ENCODE peak calls at places on chromosome 12, in eight cellular contexts. One of them, this sample, is unnamed.

GRCh38 chr12:77572371-77572770 is 258.3 kb upstream of the NAV3 start:
- DNase-seq in Panc1: no peak
- DNase-seq in Calu3: no peak
- DNase-seq in retinal pigment epithelial cell: no peak
- DNase-seq in tibial artery: no peak
- DNase-seq in pancreas: no peak
- DNase-seq in fibroblast of mammary gland: peak; percentile 49
- DNase-seq in H1: no peak
- DNase-seq in this sample: peak; percentile 30

GRCh38 chr12:107586256-107586970 is 99.2 kb upstream of the PWP1 start:
- DNase-seq in Panc1: no peak
- DNase-seq in Calu3: no peak
- DNase-seq in retinal pigment epithelial cell: no peak
- DNase-seq in tibial artery: no peak
- DNase-seq in pancreas: no peak
- DNase-seq in fibroblast of mammary gland: no peak
- DNase-seq in H1: no peak
- DNase-seq in this sample: no peak

GRCh38 chr12:12007001-12007712 is 63.6 kb upstream of the BCL2L14 start:
- DNase-seq in Panc1: no peak
- DNase-seq in Calu3: no peak
- DNase-seq in retinal pigment epithelial cell: no peak
- DNase-seq in tibial artery: no peak
- DNase-seq in pancreas: no peak
- DNase-seq in fibroblast of mammary gland: peak; percentile 73
- DNase-seq in H1: no peak
- DNase-seq in this sample: no peak

GRCh38 chr12:3303410-3304136 is 187.4 kb upstream of the PRMT8 start:
- DNase-seq in Panc1: no peak
- DNase-seq in Calu3: no peak
- DNase-seq in retinal pigment epithelial cell: no peak
- DNase-seq in tibial artery: no peak
- DNase-seq in pancreas: no peak
- DNase-seq in fibroblast of mammary gland: no peak
- DNase-seq in H1: peak; percentile 66
- DNase-seq in this sample: no peak

GRCh38 chr12:121560392-121561021 is 20.3 kb downstream of the KDM2B start:
- DNase-seq in Panc1: no peak
- DNase-seq in Calu3: no peak
- DNase-seq in retinal pigment epithelial cell: no peak
- DNase-seq in tibial artery: no peak
- DNase-seq in pancreas: no peak
- DNase-seq in fibroblast of mammary gland: no peak
- DNase-seq in H1: no peak
- DNase-seq in this sample: no peak

GRCh38 chr12:78636253-78636855 is 228.2 kb upstream of the SYT1 start:
- DNase-seq in Panc1: no peak
- DNase-seq in Calu3: no peak
- DNase-seq in retinal pigment epithelial cell: no peak
- DNase-seq in tibial artery: no peak
- DNase-seq in pancreas: no peak
- DNase-seq in fibroblast of mammary gland: peak; percentile 12
- DNase-seq in H1: no peak
- DNase-seq in this sample: peak; percentile 52

GRCh38 chr12:15045451-15045850 is 72.6 kb downstream of the PDE6H start:
- DNase-seq in Panc1: no peak
- DNase-seq in Calu3: no peak
- DNase-seq in retinal pigment epithelial cell: no peak
- DNase-seq in tibial artery: no peak
- DNase-seq in pancreas: no peak
- DNase-seq in fibroblast of mammary gland: no peak
- DNase-seq in H1: no peak
- DNase-seq in this sample: no peak

GRCh38 chr12:10392394-10392930 is 2.6 kb upstream of the KLRK1 start:
- DNase-seq in Panc1: no peak
- DNase-seq in Calu3: peak; percentile 38
- DNase-seq in retinal pigment epithelial cell: peak; percentile 94
- DNase-seq in tibial artery: peak; percentile 71
- DNase-seq in pancreas: no peak
- DNase-seq in fibroblast of mammary gland: peak; percentile 94
- DNase-seq in H1: no peak
- DNase-seq in this sample: peak; percentile 98

GRCh38 chr12:64236549-64236948 is 14.5 kb upstream of the KICS2 start:
- DNase-seq in Panc1: no peak
- DNase-seq in Calu3: no peak
- DNase-seq in retinal pigment epithelial cell: no peak
- DNase-seq in tibial artery: no peak
- DNase-seq in pancreas: no peak
- DNase-seq in fibroblast of mammary gland: peak; percentile 39
- DNase-seq in H1: no peak
- DNase-seq in this sample: peak; percentile 45

GRCh38 chr12:3631272-3631637 is 121.7 kb downstream of the CRACR2A start:
- DNase-seq in Panc1: no peak
- DNase-seq in Calu3: no peak
- DNase-seq in retinal pigment epithelial cell: no peak
- DNase-seq in tibial artery: no peak
- DNase-seq in pancreas: no peak
- DNase-seq in fibroblast of mammary gland: no peak
- DNase-seq in H1: no peak
- DNase-seq in this sample: no peak

GRCh38 chr12:132131952-132132351 is 12.2 kb downstream of the DDX51 start:
- DNase-seq in Panc1: no peak
- DNase-seq in Calu3: no peak
- DNase-seq in retinal pigment epithelial cell: no peak
- DNase-seq in tibial artery: peak; percentile 24
- DNase-seq in pancreas: no peak
- DNase-seq in fibroblast of mammary gland: no peak
- DNase-seq in H1: no peak
- DNase-seq in this sample: no peak

GRCh38 chr12:131988054-131988796 is 38.5 kb downstream of the EP400 start:
- DNase-seq in Panc1: no peak
- DNase-seq in Calu3: no peak
- DNase-seq in retinal pigment epithelial cell: no peak
- DNase-seq in tibial artery: no peak
- DNase-seq in pancreas: no peak
- DNase-seq in fibroblast of mammary gland: no peak
- DNase-seq in H1: peak; percentile 43
- DNase-seq in this sample: no peak

GRCh38 chr12:6540181-6540877 is 6.0 kb downstream of the GAPDH start:
- DNase-seq in Panc1: no peak
- DNase-seq in Calu3: peak; percentile 78
- DNase-seq in retinal pigment epithelial cell: peak; percentile 35
- DNase-seq in tibial artery: peak; percentile 97
- DNase-seq in pancreas: no peak
- DNase-seq in fibroblast of mammary gland: peak; percentile 95
- DNase-seq in H1: peak; percentile 87
- DNase-seq in this sample: peak; percentile 97

GRCh38 chr12:121124402-121125109 is 8.1 kb upstream of the P2RX7 start:
- DNase-seq in Panc1: peak; percentile 67
- DNase-seq in Calu3: peak; percentile 80
- DNase-seq in retinal pigment epithelial cell: peak; percentile 87
- DNase-seq in tibial artery: no peak
- DNase-seq in pancreas: peak; percentile 11
- DNase-seq in fibroblast of mammary gland: peak; percentile 79
- DNase-seq in H1: no peak
- DNase-seq in this sample: peak; percentile 90

DNA sequence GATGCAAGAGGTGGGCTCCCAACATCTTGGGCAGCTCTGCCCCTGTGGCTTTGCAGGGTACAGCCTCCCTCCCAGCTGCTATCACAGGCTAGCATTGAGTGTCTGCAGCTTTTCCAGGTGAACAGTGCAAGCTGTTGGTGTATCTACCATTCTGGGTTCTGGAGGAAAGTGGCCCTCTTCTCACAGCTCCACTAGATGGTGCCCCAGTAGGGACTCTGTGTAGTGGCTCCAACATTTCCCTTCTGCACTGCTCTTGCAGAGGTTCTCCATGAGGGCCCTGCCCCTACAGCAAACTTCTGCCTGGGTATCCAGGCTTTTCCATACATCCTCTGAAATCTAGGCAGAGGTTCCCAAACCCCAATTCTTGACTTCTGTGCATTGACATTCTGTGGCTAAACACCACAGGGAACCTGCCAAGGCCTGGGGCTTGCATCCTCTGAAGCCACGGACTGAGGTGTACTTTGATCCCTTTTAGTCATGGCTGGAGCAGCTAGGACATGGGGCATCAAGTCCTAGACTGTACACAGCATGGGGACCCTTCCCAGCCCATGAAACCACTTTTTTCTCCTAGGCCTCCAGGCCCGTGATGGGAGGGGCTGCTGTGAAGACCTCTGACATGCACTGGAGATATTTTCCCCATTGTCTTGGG is 24.0 kb upstream of the SLC38A1 start:
- DNase-seq in Panc1: no peak
- DNase-seq in Calu3: no peak
- DNase-seq in retinal pigment epithelial cell: no peak
- DNase-seq in tibial artery: no peak
- DNase-seq in pancreas: no peak
- DNase-seq in fibroblast of mammary gland: peak; percentile 20
- DNase-seq in H1: no peak
- DNase-seq in this sample: peak; percentile 6
- TF ChIP-seq CTCF in Panc1: peak; percentile 35
- TF ChIP-seq CTCF in Calu3: no peak
- TF ChIP-seq CTCF in retinal pigment epithelial cell: no peak
- TF ChIP-seq CTCF in tibial artery: no peak
- TF ChIP-seq CTCF in pancreas: no peak
- TF ChIP-seq CTCF in fibroblast of mammary gland: peak; percentile 27
- TF ChIP-seq CTCF in H1: no peak
- TF ChIP-seq CTCF in this sample: no peak

GRCh38 chr12:59780605-59781135 is 184.8 kb downstream of the SLC16A7 start:
- DNase-seq in Panc1: no peak
- DNase-seq in Calu3: peak; percentile 26
- DNase-seq in retinal pigment epithelial cell: no peak
- DNase-seq in tibial artery: no peak
- DNase-seq in pancreas: no peak
- DNase-seq in fibroblast of mammary gland: peak; percentile 69
- DNase-seq in H1: no peak
- DNase-seq in this sample: peak; percentile 52
- TF ChIP-seq CTCF in Panc1: no peak
- TF ChIP-seq CTCF in Calu3: peak; percentile 43
- TF ChIP-seq CTCF in retinal pigment epithelial cell: peak; percentile 60
- TF ChIP-seq CTCF in tibial artery: no peak
- TF ChIP-seq CTCF in pancreas: no peak
- TF ChIP-seq CTCF in fibroblast of mammary gland: peak; percentile 66
- TF ChIP-seq CTCF in H1: peak; percentile 40
- TF ChIP-seq CTCF in this sample: peak; percentile 40

DNA sequence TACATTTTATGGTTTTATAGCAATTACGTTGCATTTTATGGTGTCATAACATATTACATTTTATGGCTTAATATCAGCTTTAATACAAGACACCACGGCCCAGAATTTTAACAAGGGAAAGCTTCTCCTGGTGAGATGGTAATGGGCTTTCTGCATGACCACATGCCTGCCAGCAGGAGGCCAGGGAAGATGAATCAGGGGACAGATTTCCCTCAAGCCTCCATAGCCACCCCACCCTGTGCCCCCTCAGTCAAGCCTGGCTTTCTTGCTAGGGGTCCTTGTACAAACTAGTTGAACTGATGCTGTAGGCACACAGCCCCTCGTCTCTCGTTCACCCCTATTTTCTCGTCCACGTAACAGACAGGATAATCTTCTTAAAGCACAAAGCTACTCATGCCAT is 56.6 kb downstream of the HSPB8 start:
- DNase-seq in Panc1: no peak
- DNase-seq in Calu3: peak; percentile 7
- DNase-seq in retinal pigment epithelial cell: no peak
- DNase-seq in tibial artery: no peak
- DNase-seq in pancreas: no peak
- DNase-seq in fibroblast of mammary gland: no peak
- DNase-seq in H1: no peak
- DNase-seq in this sample: no peak
- TF ChIP-seq CTCF in Panc1: peak; percentile 44
- TF ChIP-seq CTCF in Calu3: no peak
- TF ChIP-seq CTCF in retinal pigment epithelial cell: peak; percentile 58
- TF ChIP-seq CTCF in tibial artery: no peak
- TF ChIP-seq CTCF in pancreas: no peak
- TF ChIP-seq CTCF in fibroblast of mammary gland: peak; percentile 9
- TF ChIP-seq CTCF in H1: peak; percentile 28
- TF ChIP-seq CTCF in this sample: no peak

GRCh38 chr12:49294804-49295086 is 202 bp upstream of the PRPH start:
- DNase-seq in Panc1: no peak
- DNase-seq in Calu3: no peak
- DNase-seq in retinal pigment epithelial cell: no peak
- DNase-seq in tibial artery: no peak
- DNase-seq in pancreas: no peak
- DNase-seq in fibroblast of mammary gland: no peak
- DNase-seq in H1: no peak
- DNase-seq in this sample: no peak

GRCh38 chr12:49297695-49298060 is 2.7 kb downstream of the PRPH start:
- DNase-seq in Panc1: no peak
- DNase-seq in Calu3: no peak
- DNase-seq in retinal pigment epithelial cell: no peak
- DNase-seq in tibial artery: peak; percentile 32
- DNase-seq in pancreas: no peak
- DNase-seq in fibroblast of mammary gland: no peak
- DNase-seq in H1: no peak
- DNase-seq in this sample: no peak

GRCh38 chr12:49295087-49296001 is at the start of gene PRPH:
- DNase-seq in Panc1: no peak
- DNase-seq in Calu3: no peak
- DNase-seq in retinal pigment epithelial cell: no peak
- DNase-seq in tibial artery: peak; percentile 59
- DNase-seq in pancreas: no peak
- DNase-seq in fibroblast of mammary gland: no peak
- DNase-seq in H1: peak; percentile 77
- DNase-seq in this sample: no peak

GRCh38 chr12:49296836-49297694 is 2.1 kb downstream of the PRPH start:
- DNase-seq in Panc1: no peak
- DNase-seq in Calu3: peak; percentile 69
- DNase-seq in retinal pigment epithelial cell: no peak
- DNase-seq in tibial artery: peak; percentile 60
- DNase-seq in pancreas: peak; percentile 43
- DNase-seq in fibroblast of mammary gland: no peak
- DNase-seq in H1: peak; percentile 81
- DNase-seq in this sample: peak; percentile 73

DNA sequence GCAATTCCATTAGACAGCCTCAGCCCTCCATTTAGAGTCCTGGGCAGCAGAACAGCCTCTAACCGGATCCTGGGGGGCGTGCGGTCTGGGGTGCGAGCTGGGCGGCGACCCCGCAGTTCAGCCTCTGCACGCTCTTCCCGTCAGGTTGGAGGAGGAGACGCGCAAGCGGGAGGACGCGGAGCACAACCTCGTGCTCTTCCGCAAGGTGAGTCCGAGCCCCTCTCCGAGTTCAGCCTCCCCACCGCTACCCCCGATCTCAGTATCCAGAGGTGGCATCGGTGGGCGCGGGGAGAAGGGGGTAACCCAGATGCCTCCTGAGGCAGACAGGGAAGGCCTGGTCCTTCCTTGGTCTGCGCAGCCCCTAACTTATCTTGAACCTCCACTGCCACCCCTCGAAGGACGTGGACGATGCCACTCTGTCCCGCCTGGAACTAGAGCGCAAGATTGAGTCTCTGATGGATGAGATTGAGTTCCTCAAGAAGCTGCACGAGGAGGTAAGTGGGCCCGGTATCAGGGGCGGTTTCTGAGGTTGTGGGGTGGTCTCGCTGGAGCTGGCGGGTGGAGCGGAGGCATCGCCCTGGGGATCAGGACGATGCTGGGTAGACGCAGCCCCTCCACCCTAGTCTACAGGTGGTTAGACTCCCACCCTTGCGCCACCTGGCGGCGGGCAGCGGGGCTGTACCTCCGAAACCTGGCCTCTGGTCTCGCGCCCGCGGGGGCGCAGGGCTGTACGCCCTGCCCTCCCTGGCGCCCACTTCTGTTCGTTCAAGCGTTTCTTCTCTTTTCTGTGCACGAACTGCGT is 1.3 kb downstream of the PRPH start:
- DNase-seq in Panc1: no peak
- DNase-seq in Calu3: peak; percentile 74
- DNase-seq in retinal pigment epithelial cell: no peak
- DNase-seq in tibial artery: peak; percentile 55
- DNase-seq in pancreas: peak; percentile 42
- DNase-seq in fibroblast of mammary gland: no peak
- DNase-seq in H1: peak; percentile 91
- DNase-seq in this sample: peak; percentile 45
- TF ChIP-seq CTCF in Panc1: peak; percentile 94
- TF ChIP-seq CTCF in Calu3: peak; percentile 83
- TF ChIP-seq CTCF in retinal pigment epithelial cell: peak; percentile 84
- TF ChIP-seq CTCF in tibial artery: peak; percentile 38
- TF ChIP-seq CTCF in pancreas: peak; percentile 70
- TF ChIP-seq CTCF in fibroblast of mammary gland: peak; percentile 47
- TF ChIP-seq CTCF in H1: peak; percentile 89
- TF ChIP-seq CTCF in this sample: peak; percentile 92